ENCODE peak calls at places on chromosomes 2 and 18, in ten cellular contexts. One of them, this sample, is unnamed.

GRCh38 chr2:69483696-69484095 is 46.5 kb upstream of the NFU1 start:
- DNase-seq in BE2C: no peak
- DNase-seq in mucosa of descending colon: peak
- DNase-seq in kidney epithelial cell: peak
- DNase-seq in lower lobe of right lung: no peak
- DNase-seq in GM13976: no peak
- DNase-seq in cardiac muscle cell: no peak
- DNase-seq in stomach: no peak
- DNase-seq in astrocyte: no peak
- DNase-seq in progenitor cell of endocrine pancreas: no peak
- DNase-seq in this sample: no peak

GRCh38 chr18:23733895-23734294 is 44.6 kb downstream of the LAMA3 start:
- DNase-seq in astrocyte: no peak
- DNase-seq in cardiac muscle cell: no peak
- DNase-seq in progenitor cell of endocrine pancreas: no peak
- DNase-seq in kidney epithelial cell: no peak
- DNase-seq in stomach: no peak
- DNase-seq in BE2C: no peak
- DNase-seq in mucosa of descending colon: no peak
- DNase-seq in lower lobe of right lung: no peak
- DNase-seq in GM13976: no peak
- DNase-seq in this sample: no peak

GRCh38 chr2:28618221-28619141 is 122.6 kb downstream of the PLB1 start:
- DNase-seq in kidney epithelial cell: no peak
- DNase-seq in progenitor cell of endocrine pancreas: no peak
- DNase-seq in cardiac muscle cell: no peak
- DNase-seq in astrocyte: no peak
- DNase-seq in GM13976: no peak
- DNase-seq in mucosa of descending colon: no peak
- DNase-seq in lower lobe of right lung: no peak
- DNase-seq in BE2C: no peak
- DNase-seq in stomach: no peak
- DNase-seq in this sample: no peak

GRCh38 chr2:106953236-106953635 is 67.3 kb upstream of the ST6GAL2 start:
- DNase-seq in stomach: no peak
- DNase-seq in kidney epithelial cell: no peak
- DNase-seq in astrocyte: peak
- DNase-seq in GM13976: no peak
- DNase-seq in progenitor cell of endocrine pancreas: no peak
- DNase-seq in cardiac muscle cell: no peak
- DNase-seq in lower lobe of right lung: no peak
- DNase-seq in BE2C: no peak
- DNase-seq in mucosa of descending colon: no peak
- DNase-seq in this sample: no peak

GRCh38 chr2:44851518-44851917 is 90.0 kb upstream of the SIX3 start:
- DNase-seq in BE2C: no peak
- DNase-seq in lower lobe of right lung: no peak
- DNase-seq in astrocyte: no peak
- DNase-seq in kidney epithelial cell: no peak
- DNase-seq in progenitor cell of endocrine pancreas: no peak
- DNase-seq in cardiac muscle cell: no peak
- DNase-seq in GM13976: no peak
- DNase-seq in mucosa of descending colon: no peak
- DNase-seq in stomach: no peak
- DNase-seq in this sample: no peak

GRCh38 chr2:65922794-65923193 is 490.4 kb upstream of the SPRED2 start:
- DNase-seq in cardiac muscle cell: no peak
- DNase-seq in stomach: no peak
- DNase-seq in kidney epithelial cell: no peak
- DNase-seq in lower lobe of right lung: peak
- DNase-seq in astrocyte: no peak
- DNase-seq in GM13976: no peak
- DNase-seq in mucosa of descending colon: peak
- DNase-seq in BE2C: no peak
- DNase-seq in progenitor cell of endocrine pancreas: no peak
- DNase-seq in this sample: no peak

GRCh38 chr18:48915621-48916425 is 34.9 kb downstream of the SMAD7 start:
- DNase-seq in GM13976: no peak
- DNase-seq in stomach: no peak
- DNase-seq in cardiac muscle cell: no peak
- DNase-seq in astrocyte: peak
- DNase-seq in lower lobe of right lung: no peak
- DNase-seq in BE2C: no peak
- DNase-seq in kidney epithelial cell: no peak
- DNase-seq in progenitor cell of endocrine pancreas: no peak
- DNase-seq in mucosa of descending colon: no peak
- DNase-seq in this sample: no peak

GRCh38 chr18:12726774-12727550 is 24.1 kb downstream of the PSMG2 start:
- DNase-seq in GM13976: peak
- DNase-seq in BE2C: peak
- DNase-seq in progenitor cell of endocrine pancreas: peak
- DNase-seq in cardiac muscle cell: peak
- DNase-seq in kidney epithelial cell: no peak
- DNase-seq in stomach: peak
- DNase-seq in astrocyte: peak
- DNase-seq in lower lobe of right lung: no peak
- DNase-seq in mucosa of descending colon: peak
- DNase-seq in this sample: peak

GRCh38 chr2:9407363-9407811 is 15.9 kb downstream of the ITGB1BP1 start:
- DNase-seq in BE2C: no peak
- DNase-seq in stomach: no peak
- DNase-seq in progenitor cell of endocrine pancreas: no peak
- DNase-seq in lower lobe of right lung: no peak
- DNase-seq in GM13976: no peak
- DNase-seq in mucosa of descending colon: no peak
- DNase-seq in kidney epithelial cell: no peak
- DNase-seq in astrocyte: no peak
- DNase-seq in cardiac muscle cell: no peak
- DNase-seq in this sample: no peak

GRCh38 chr18:10519366-10519765 is 6.5 kb upstream of the NAPG start:
- DNase-seq in kidney epithelial cell: no peak
- DNase-seq in mucosa of descending colon: no peak
- DNase-seq in GM13976: no peak
- DNase-seq in cardiac muscle cell: no peak
- DNase-seq in stomach: no peak
- DNase-seq in progenitor cell of endocrine pancreas: no peak
- DNase-seq in lower lobe of right lung: no peak
- DNase-seq in BE2C: no peak
- DNase-seq in astrocyte: peak
- DNase-seq in this sample: peak

GRCh38 chr18:48592540-48592939 is 53.7 kb downstream of the CTIF start:
- DNase-seq in GM13976: no peak
- DNase-seq in cardiac muscle cell: no peak
- DNase-seq in mucosa of descending colon: no peak
- DNase-seq in lower lobe of right lung: no peak
- DNase-seq in kidney epithelial cell: no peak
- DNase-seq in progenitor cell of endocrine pancreas: no peak
- DNase-seq in stomach: no peak
- DNase-seq in BE2C: peak
- DNase-seq in astrocyte: no peak
- DNase-seq in this sample: no peak

GRCh38 chr2:233824373-233824772 is 30.0 kb downstream of the HJURP start:
- DNase-seq in progenitor cell of endocrine pancreas: no peak
- DNase-seq in lower lobe of right lung: no peak
- DNase-seq in GM13976: no peak
- DNase-seq in kidney epithelial cell: no peak
- DNase-seq in mucosa of descending colon: no peak
- DNase-seq in stomach: no peak
- DNase-seq in astrocyte: no peak
- DNase-seq in BE2C: no peak
- DNase-seq in cardiac muscle cell: no peak
- DNase-seq in this sample: no peak

DNA sequence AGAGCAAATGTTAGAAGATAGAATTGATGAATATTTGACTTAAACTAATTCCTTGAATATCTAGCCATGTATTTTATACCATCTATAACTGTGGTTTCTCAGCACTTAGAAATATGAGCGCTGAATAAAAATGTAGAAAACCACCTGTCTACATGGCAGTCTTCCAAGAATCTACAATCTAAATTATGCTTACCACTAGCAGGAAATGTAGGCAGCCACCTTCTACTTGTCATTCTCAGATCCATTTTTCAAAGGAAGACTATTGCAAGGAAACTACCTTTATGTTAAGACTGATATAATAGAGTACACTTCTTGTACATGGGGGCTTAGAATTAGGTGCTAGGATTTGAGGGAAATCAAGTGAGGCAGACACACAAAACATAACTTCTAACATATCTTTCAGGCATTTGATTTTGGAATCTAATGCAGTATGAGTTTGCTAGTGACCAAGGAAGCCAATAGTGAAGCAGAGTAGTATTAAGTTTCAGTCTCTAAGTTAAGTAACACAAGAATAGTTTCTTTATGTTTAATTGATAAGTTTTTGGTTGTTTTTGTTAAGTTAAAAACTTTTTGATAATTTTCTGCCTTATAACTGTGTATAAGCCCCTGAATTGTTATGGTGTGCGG is 175.9 kb upstream of the ITGA4 start:
- DNase-seq in progenitor cell of endocrine pancreas: no peak
- DNase-seq in stomach: no peak
- DNase-seq in astrocyte: peak
- DNase-seq in mucosa of descending colon: no peak
- DNase-seq in GM13976: no peak
- DNase-seq in cardiac muscle cell: no peak
- DNase-seq in kidney epithelial cell: no peak
- DNase-seq in lower lobe of right lung: no peak
- DNase-seq in BE2C: no peak
- DNase-seq in this sample: no peak
- TF ChIP-seq CTCF in progenitor cell of endocrine pancreas: no peak
- TF ChIP-seq CTCF in stomach: no peak
- TF ChIP-seq CTCF in astrocyte: no peak
- TF ChIP-seq CTCF in mucosa of descending colon: no peak
- TF ChIP-seq CTCF in GM13976: no peak
- TF ChIP-seq CTCF in cardiac muscle cell: no peak
- TF ChIP-seq CTCF in kidney epithelial cell: no peak
- TF ChIP-seq CTCF in lower lobe of right lung: no peak
- TF ChIP-seq CTCF in BE2C: no peak
- TF ChIP-seq CTCF in this sample: no peak

GRCh38 chr2:191869781-191870180 is 22.9 kb upstream of the CAVIN2 start:
- DNase-seq in astrocyte: no peak
- DNase-seq in BE2C: no peak
- DNase-seq in progenitor cell of endocrine pancreas: no peak
- DNase-seq in GM13976: no peak
- DNase-seq in lower lobe of right lung: no peak
- DNase-seq in mucosa of descending colon: no peak
- DNase-seq in cardiac muscle cell: no peak
- DNase-seq in kidney epithelial cell: no peak
- DNase-seq in stomach: no peak
- DNase-seq in this sample: no peak
- TF ChIP-seq CTCF in astrocyte: no peak
- TF ChIP-seq CTCF in BE2C: no peak
- TF ChIP-seq CTCF in progenitor cell of endocrine pancreas: no peak
- TF ChIP-seq CTCF in GM13976: no peak
- TF ChIP-seq CTCF in lower lobe of right lung: no peak
- TF ChIP-seq CTCF in mucosa of descending colon: no peak
- TF ChIP-seq CTCF in cardiac muscle cell: no peak
- TF ChIP-seq CTCF in kidney epithelial cell: no peak
- TF ChIP-seq CTCF in stomach: no peak
- TF ChIP-seq CTCF in this sample: no peak

GRCh38 chr2:43524180-43524965 is 71.5 kb downstream of the THADA start:
- DNase-seq in lower lobe of right lung: no peak
- DNase-seq in progenitor cell of endocrine pancreas: no peak
- DNase-seq in kidney epithelial cell: no peak
- DNase-seq in GM13976: no peak
- DNase-seq in mucosa of descending colon: peak
- DNase-seq in cardiac muscle cell: no peak
- DNase-seq in BE2C: no peak
- DNase-seq in stomach: no peak
- DNase-seq in astrocyte: no peak
- DNase-seq in this sample: no peak
- TF ChIP-seq CTCF in lower lobe of right lung: peak
- TF ChIP-seq CTCF in progenitor cell of endocrine pancreas: peak
- TF ChIP-seq CTCF in kidney epithelial cell: peak
- TF ChIP-seq CTCF in GM13976: no peak
- TF ChIP-seq CTCF in mucosa of descending colon: no peak
- TF ChIP-seq CTCF in cardiac muscle cell: peak
- TF ChIP-seq CTCF in BE2C: peak
- TF ChIP-seq CTCF in stomach: no peak
- TF ChIP-seq CTCF in astrocyte: peak
- TF ChIP-seq CTCF in this sample: peak

GRCh38 chr2:236702693-236703092 is 133.1 kb downstream of the ACKR3 start:
- DNase-seq in cardiac muscle cell: no peak
- DNase-seq in stomach: peak
- DNase-seq in BE2C: no peak
- DNase-seq in GM13976: no peak
- DNase-seq in lower lobe of right lung: no peak
- DNase-seq in astrocyte: no peak
- DNase-seq in kidney epithelial cell: no peak
- DNase-seq in progenitor cell of endocrine pancreas: no peak
- DNase-seq in mucosa of descending colon: no peak
- DNase-seq in this sample: no peak
- TF ChIP-seq CTCF in cardiac muscle cell: no peak
- TF ChIP-seq CTCF in stomach: no peak
- TF ChIP-seq CTCF in BE2C: no peak
- TF ChIP-seq CTCF in GM13976: no peak
- TF ChIP-seq CTCF in lower lobe of right lung: peak
- TF ChIP-seq CTCF in astrocyte: no peak
- TF ChIP-seq CTCF in kidney epithelial cell: no peak
- TF ChIP-seq CTCF in progenitor cell of endocrine pancreas: no peak
- TF ChIP-seq CTCF in mucosa of descending colon: no peak
- TF ChIP-seq CTCF in this sample: no peak